ENCODE peak calls at places on chromosomes 16 and 17, in six cellular contexts. N is RWPE2, E is left ventricle myocardium inferior, O is body of pancreas, K is PC-9, U is colonic mucosa. W is an unnamed sample.

GRCh38 chr17:8222630-8223355 is 12.4 kb upstream of the AURKB start:
- DNase-seq in N (peak; percentile 93), E (peak; percentile 95), O (peak; percentile 94), K (peak; percentile 92), U (peak; percentile 93), W (peak; percentile 93)

GRCh38 chr16:23362460-23363317 is 60.6 kb downstream of the SCNN1B start:
- DNase-seq in N (no peak), E (no peak), O (peak; percentile 88), K (peak; percentile 89), U (peak; percentile 92), W (no peak)

GRCh38 chr17:14699569-14700190 is 398.8 kb downstream of the HS3ST3B1 start:
- DNase-seq in N (no peak), E (no peak), O (no peak), K (no peak), U (no peak), W (no peak)

GRCh38 chr17:45784293-45784582 is at the start of gene CRHR1:
- DNase-seq in N (no peak), E (no peak), O (no peak), K (no peak), U (no peak), W (no peak)

GRCh38 chr16:20681821-20682736 is 15.4 kb downstream of the ACSM1 start:
- DNase-seq in N (no peak), E (no peak), O (no peak), K (no peak), U (no peak), W (no peak)

GRCh38 chr16:56956076-56956475 is 5.7 kb upstream of the CETP start:
- DNase-seq in N (no peak), E (no peak), O (no peak), K (no peak), U (no peak), W (no peak)

GRCh38 chr17:301681-302299 is 50.8 kb downstream of the RPH3AL start:
- DNase-seq in N (peak; percentile 48), E (peak; percentile 56), O (peak; percentile 23), K (no peak), U (peak; percentile 51), W (no peak)

GRCh38 chr16:4380131-4381063 is 8.7 kb downstream of the VASN start:
- DNase-seq in N (no peak), E (no peak), O (no peak), K (no peak), U (no peak), W (no peak)

GRCh38 chr16:58375386-58375785 is 16.9 kb upstream of the GINS3 start:
- DNase-seq in N (no peak), E (no peak), O (no peak), K (no peak), U (no peak), W (no peak)

GRCh38 chr16:11082108-11082859 is 137.9 kb downstream of the CLEC16A start:
- DNase-seq in N (no peak), E (no peak), O (no peak), K (no peak), U (no peak), W (no peak)

GRCh38 chr17:21090889-21091618 is 35.7 kb upstream of the DHRS7B start:
- DNase-seq in N (no peak), E (no peak), O (no peak), K (no peak), U (no peak), W (no peak)

GRCh38 chr17:50269477-50270429 is 4.5 kb upstream of the TMEM92 start:
- DNase-seq in N (peak; percentile 48), E (peak; percentile 68), O (peak; percentile 75), K (peak; percentile 59), U (peak; percentile 80), W (peak; percentile 48)

GRCh38 chr17:44314524-44314868 is 6.1 kb downstream of the RUNDC3A start:
- DNase-seq in N (no peak), E (no peak), O (no peak), K (no peak), U (no peak), W (no peak)

GRCh38 chr17:1082579-1082978 is 85.7 kb downstream of the TIMM22 start:
- DNase-seq in N (no peak), E (no peak), O (peak; percentile 50), K (peak; percentile 58), U (no peak), W (no peak)

GRCh38 chr17:16915752-16916556 is 56.0 kb downstream of the TNFRSF13B start:
- DNase-seq in N (no peak), E (peak; percentile 40), O (peak; percentile 85), K (peak; percentile 73), U (peak; percentile 68), W (peak; percentile 4)

GRCh38 chr16:67170168-67170947 is at the start of gene NOL3:
- DNase-seq in N (no peak), E (peak; percentile 90), O (peak; percentile 89), K (peak; percentile 95), U (peak; percentile 89), W (peak; percentile 36)

GRCh38 chr17:34504814-34505484 is 74.4 kb upstream of the TMEM132E start:
- DNase-seq in N (no peak), E (no peak), O (no peak), K (no peak), U (no peak), W (no peak)

GRCh38 chr17:1160591-1161041 is 19.2 kb downstream of the ABR start:
- DNase-seq in N (no peak), E (no peak), O (no peak), K (no peak), U (no peak), W (no peak)

GRCh38 chr17:46878055-46878454 is 26.7 kb downstream of the WNT9B start:
- DNase-seq in N (no peak), E (peak; percentile 55), O (no peak), K (no peak), U (no peak), W (no peak)

GRCh38 chr16:72990003-72990521 is 57.9 kb downstream of the ZFHX3 start:
- DNase-seq in N (peak; percentile 73), E (peak; percentile 71), O (peak; percentile 52), K (peak; percentile 84), U (peak; percentile 69), W (peak; percentile 20)

GRCh38 chr16:85384831-85385462 is 228.2 kb upstream of the GSE1 start:
- DNase-seq in N (peak; percentile 95), E (peak; percentile 6), O (no peak), K (peak; percentile 47), U (peak; percentile 83), W (no peak)

GRCh38 chr16:65312071-65312470 is 190.2 kb upstream of the CDH11 start:
- DNase-seq in N (no peak), E (no peak), O (no peak), K (no peak), U (no peak), W (no peak)

GRCh38 chr16:56671706-56672105 is 2.1 kb downstream of the MT1H start:
- DNase-seq in N (no peak), E (no peak), O (no peak), K (no peak), U (no peak), W (no peak)

GRCh38 chr17:66840061-66840460 is 5.1 kb downstream of the CACNG5 start:
- DNase-seq in N (no peak), E (no peak), O (no peak), K (no peak), U (no peak), W (no peak)

GRCh38 chr17:66842505-66842904 is 7.6 kb downstream of the CACNG5 start:
- DNase-seq in N (no peak), E (no peak), O (no peak), K (no peak), U (no peak), W (no peak)

GRCh38 chr17:66841744-66842143 is 6.8 kb downstream of the CACNG5 start:
- DNase-seq in N (no peak), E (no peak), O (no peak), K (no peak), U (no peak), W (no peak)

GRCh38 chr17:66842959-66843358 is 8.0 kb downstream of the CACNG5 start:
- DNase-seq in N (no peak), E (no peak), O (no peak), K (no peak), U (no peak), W (no peak)

GRCh38 chr17:66841328-66841727 is 6.4 kb downstream of the CACNG5 start:
- DNase-seq in N (no peak), E (no peak), O (no peak), K (no peak), U (no peak), W (no peak)
- TF ChIP-seq CTCF in N (no peak), E (no peak), O (no peak), K (peak; percentile 50), U (no peak), W (no peak)

DNA sequence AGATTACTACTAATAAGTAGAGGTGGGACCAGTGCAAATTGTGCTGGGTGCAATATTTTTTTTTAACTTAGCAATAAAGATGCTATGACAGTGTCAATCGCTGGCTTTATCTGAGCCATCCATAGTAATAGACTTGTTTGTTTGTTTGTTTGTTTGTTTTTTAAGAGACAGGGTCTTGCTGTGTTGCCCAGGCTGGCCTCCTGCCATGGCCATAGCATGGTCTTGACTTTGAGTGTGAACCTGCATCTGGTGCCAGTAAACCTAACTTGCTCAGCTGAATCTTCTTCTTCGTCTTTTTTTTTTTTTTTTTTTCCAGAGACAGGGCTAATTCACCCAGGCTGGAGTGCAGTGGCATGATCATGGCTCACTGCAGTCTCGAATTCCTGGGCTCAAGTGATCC is 46.6 kb downstream of the ZNRF1 start:
- DNase-seq in N (no peak), E (no peak), O (no peak), K (no peak), U (no peak), W (no peak)
- H3K4me3 ChIP-seq in N (no peak overlapping the region), E (peak overlapping the region; percentile 27), O (no peak overlapping the region), K (no peak overlapping the region), U (no peak overlapping the region), W (no peak overlapping the region)

DNA sequence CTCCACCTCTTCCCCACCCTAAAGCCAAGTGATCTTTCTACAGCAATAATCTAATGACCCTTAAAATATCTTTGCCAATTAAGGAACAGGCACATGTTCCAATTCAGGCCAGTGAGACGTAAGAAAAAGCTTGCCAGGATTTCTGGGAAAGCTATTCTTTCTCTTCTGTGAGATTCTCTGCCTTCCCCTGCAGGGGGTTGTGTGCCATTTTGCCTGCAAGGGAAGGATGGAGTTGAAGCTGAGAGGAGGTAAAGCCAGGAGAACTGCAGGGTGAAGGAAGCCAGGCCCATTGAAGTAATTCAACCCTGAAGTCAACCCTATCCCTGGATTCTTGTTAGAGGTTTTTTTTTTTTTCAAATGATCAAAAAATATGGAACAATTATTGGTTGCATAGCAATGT is 9.0 kb upstream of the LPO start:
- DNase-seq in N (no peak), E (no peak), O (no peak), K (no peak), U (no peak), W (no peak)
- H3K27ac ChIP-seq in N (no peak overlapping the region), E (no peak overlapping the region), O (no peak overlapping the region), K (no peak overlapping the region), U (no peak overlapping the region), W (no peak overlapping the region)

DNA sequence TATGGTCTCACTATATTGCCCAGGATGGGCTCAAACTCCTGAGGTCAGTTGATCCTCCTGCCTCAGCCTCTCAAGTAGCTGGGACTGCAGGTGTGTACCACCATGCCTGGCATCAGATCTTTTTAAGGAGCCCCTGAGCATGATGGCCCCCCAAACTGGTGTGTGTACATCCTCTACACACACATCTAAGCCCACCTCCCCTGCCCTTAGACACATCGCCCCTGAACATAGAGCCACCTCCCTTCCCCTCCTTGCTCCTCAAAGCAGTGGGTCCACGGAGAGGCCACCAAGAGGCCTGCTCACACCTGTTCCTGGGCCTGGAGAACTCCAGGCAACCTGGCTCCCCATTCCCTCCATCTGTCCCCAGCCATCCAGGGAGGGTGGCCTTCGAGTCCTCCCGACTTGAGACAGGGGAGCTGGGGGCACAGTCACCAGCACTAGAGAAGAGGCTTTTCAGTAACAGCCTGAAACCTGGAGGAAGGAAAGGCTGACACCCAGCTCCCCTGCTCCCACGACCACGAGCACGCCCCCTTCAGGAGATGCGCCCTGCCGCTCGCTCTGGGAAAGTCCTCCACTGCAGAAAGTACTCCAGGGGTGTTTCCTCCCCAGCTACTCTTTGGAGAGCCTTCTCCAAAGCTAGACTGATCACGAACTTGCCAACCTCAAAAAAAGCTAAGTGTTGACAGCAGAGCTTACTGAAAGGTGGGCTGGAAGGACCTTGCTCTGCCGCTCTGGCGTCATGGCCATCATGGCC is 12.6 kb upstream of the PRR29 start:
- DNase-seq in N (no peak), E (no peak), O (no peak), K (no peak), U (no peak), W (no peak)
- TF ChIP-seq CTCF in N (peak; percentile 4), E (no peak), O (no peak), K (no peak), U (no peak), W (no peak)